ENCODE peak calls at places on chromosomes 4 and X, in five cellular contexts. One of them, this sample, is unnamed.

GRCh38 chr4:12421364-12421763 is 992.7 kb upstream of the HS3ST1 start:
- DNase-seq in right lobe of liver: no peak
- DNase-seq in fibroblast of lung: no peak
- DNase-seq in upper lobe of right lung: no peak
- DNase-seq in dorsolateral prefrontal cortex: no peak
- DNase-seq in this sample: no peak

GRCh38 chr4:83358410-83358809 is 23.8 kb upstream of the HPSE start:
- DNase-seq in dorsolateral prefrontal cortex: no peak
- DNase-seq in right lobe of liver: no peak
- DNase-seq in upper lobe of right lung: no peak
- DNase-seq in fibroblast of lung: peak
- DNase-seq in this sample: no peak

GRCh38 chr4:176981551-176981950 is 188.8 kb upstream of the VEGFC start:
- DNase-seq in upper lobe of right lung: no peak
- DNase-seq in right lobe of liver: no peak
- DNase-seq in fibroblast of lung: no peak
- DNase-seq in dorsolateral prefrontal cortex: no peak
- DNase-seq in this sample: no peak

GRCh38 chr4:88706574-88706973 is 8.9 kb upstream of the NAP1L5 start:
- DNase-seq in right lobe of liver: peak
- DNase-seq in fibroblast of lung: peak
- DNase-seq in upper lobe of right lung: no peak
- DNase-seq in dorsolateral prefrontal cortex: no peak
- DNase-seq in this sample: peak

GRCh38 chrX:150363561-150364346 is 637 bp downstream of the MAMLD1 start:
- DNase-seq in upper lobe of right lung: peak
- DNase-seq in dorsolateral prefrontal cortex: no peak
- DNase-seq in fibroblast of lung: peak
- DNase-seq in right lobe of liver: peak
- DNase-seq in this sample: no peak

GRCh38 chr4:17447675-17448298 is 64.1 kb downstream of the QDPR start:
- DNase-seq in upper lobe of right lung: no peak
- DNase-seq in dorsolateral prefrontal cortex: no peak
- DNase-seq in right lobe of liver: peak
- DNase-seq in fibroblast of lung: peak
- DNase-seq in this sample: peak

GRCh38 chr4:129146639-129147038 is 50.7 kb downstream of the C4orf33 start:
- DNase-seq in right lobe of liver: no peak
- DNase-seq in upper lobe of right lung: no peak
- DNase-seq in dorsolateral prefrontal cortex: no peak
- DNase-seq in fibroblast of lung: no peak
- DNase-seq in this sample: no peak

GRCh38 chrX:133448512-133449076 is 33.3 kb upstream of the GPC4 start:
- DNase-seq in right lobe of liver: no peak
- DNase-seq in upper lobe of right lung: no peak
- DNase-seq in dorsolateral prefrontal cortex: no peak
- DNase-seq in fibroblast of lung: peak
- DNase-seq in this sample: no peak

GRCh38 chrX:134670241-134670811 is 12.1 kb upstream of the PLAC1 start:
- DNase-seq in right lobe of liver: no peak
- DNase-seq in dorsolateral prefrontal cortex: no peak
- DNase-seq in upper lobe of right lung: peak
- DNase-seq in fibroblast of lung: peak
- DNase-seq in this sample: no peak

GRCh38 chr4:72418458-72418857 is 150.6 kb downstream of the ADAMTS3 start:
- DNase-seq in upper lobe of right lung: no peak
- DNase-seq in fibroblast of lung: peak
- DNase-seq in dorsolateral prefrontal cortex: no peak
- DNase-seq in right lobe of liver: peak
- DNase-seq in this sample: peak

GRCh38 chrX:11244641-11245040 is 48.6 kb upstream of the AMELX start:
- DNase-seq in fibroblast of lung: no peak
- DNase-seq in right lobe of liver: no peak
- DNase-seq in upper lobe of right lung: no peak
- DNase-seq in dorsolateral prefrontal cortex: no peak
- DNase-seq in this sample: no peak

GRCh38 chr4:98778206-98778605 is 119.8 kb upstream of the TSPAN5 start:
- DNase-seq in fibroblast of lung: peak
- DNase-seq in upper lobe of right lung: no peak
- DNase-seq in dorsolateral prefrontal cortex: no peak
- DNase-seq in right lobe of liver: peak
- DNase-seq in this sample: no peak

GRCh38 chr4:94642561-94642866 is 115.2 kb upstream of the BMPR1B start:
- DNase-seq in dorsolateral prefrontal cortex: no peak
- DNase-seq in upper lobe of right lung: no peak
- DNase-seq in right lobe of liver: no peak
- DNase-seq in fibroblast of lung: peak
- DNase-seq in this sample: no peak

GRCh38 chr4:123505457-123506310 is 109.1 kb downstream of the SPRY1 start:
- DNase-seq in fibroblast of lung: peak
- DNase-seq in upper lobe of right lung: peak
- DNase-seq in right lobe of liver: peak
- DNase-seq in dorsolateral prefrontal cortex: peak
- DNase-seq in this sample: peak

GRCh38 chr4:23818097-23818648 is 71.7 kb downstream of the PPARGC1A start:
- DNase-seq in dorsolateral prefrontal cortex: no peak
- DNase-seq in right lobe of liver: no peak
- DNase-seq in upper lobe of right lung: no peak
- DNase-seq in fibroblast of lung: no peak
- DNase-seq in this sample: no peak

GRCh38 chrX:120308959-120309872 is 2.0 kb downstream of the TMEM255A start:
- DNase-seq in fibroblast of lung: peak
- DNase-seq in upper lobe of right lung: peak
- DNase-seq in right lobe of liver: peak
- DNase-seq in dorsolateral prefrontal cortex: peak
- DNase-seq in this sample: peak

GRCh38 chr4:141028024-141028529 is 105.2 kb downstream of the RNF150 start:
- DNase-seq in upper lobe of right lung: no peak
- DNase-seq in right lobe of liver: no peak
- DNase-seq in fibroblast of lung: peak
- DNase-seq in dorsolateral prefrontal cortex: no peak
- DNase-seq in this sample: no peak

GRCh38 chrX:101078716-101079115 is at the start of gene TMEM35A:
- DNase-seq in upper lobe of right lung: no peak
- DNase-seq in dorsolateral prefrontal cortex: no peak
- DNase-seq in fibroblast of lung: peak
- DNase-seq in right lobe of liver: no peak
- DNase-seq in this sample: no peak

GRCh38 chr4:41619161-41619560 is 81.2 kb downstream of the LIMCH1 start:
- DNase-seq in dorsolateral prefrontal cortex: no peak
- DNase-seq in fibroblast of lung: no peak
- DNase-seq in upper lobe of right lung: no peak
- DNase-seq in right lobe of liver: no peak
- DNase-seq in this sample: no peak

GRCh38 chr4:54726907-54727306 is 69.2 kb downstream of the KIT start:
- DNase-seq in fibroblast of lung: no peak
- DNase-seq in right lobe of liver: no peak
- DNase-seq in dorsolateral prefrontal cortex: no peak
- DNase-seq in upper lobe of right lung: no peak
- DNase-seq in this sample: no peak

GRCh38 chr4:153420361-153420760 is 45.8 kb upstream of the TMEM131L start:
- DNase-seq in right lobe of liver: no peak
- DNase-seq in dorsolateral prefrontal cortex: no peak
- DNase-seq in upper lobe of right lung: no peak
- DNase-seq in fibroblast of lung: peak
- DNase-seq in this sample: no peak

GRCh38 chr4:153419029-153419428 is 47.1 kb upstream of the TMEM131L start:
- DNase-seq in upper lobe of right lung: no peak
- DNase-seq in dorsolateral prefrontal cortex: no peak
- DNase-seq in fibroblast of lung: no peak
- DNase-seq in right lobe of liver: no peak
- DNase-seq in this sample: no peak

GRCh38 chr4:153419673-153420278 is 46.4 kb upstream of the TMEM131L start:
- DNase-seq in dorsolateral prefrontal cortex: no peak
- DNase-seq in upper lobe of right lung: no peak
- DNase-seq in fibroblast of lung: no peak
- DNase-seq in right lobe of liver: no peak
- DNase-seq in this sample: no peak

GRCh38 chr4:153418581-153418980 is 47.6 kb upstream of the TMEM131L start:
- DNase-seq in fibroblast of lung: no peak
- DNase-seq in dorsolateral prefrontal cortex: no peak
- DNase-seq in upper lobe of right lung: no peak
- DNase-seq in right lobe of liver: no peak
- DNase-seq in this sample: no peak

DNA sequence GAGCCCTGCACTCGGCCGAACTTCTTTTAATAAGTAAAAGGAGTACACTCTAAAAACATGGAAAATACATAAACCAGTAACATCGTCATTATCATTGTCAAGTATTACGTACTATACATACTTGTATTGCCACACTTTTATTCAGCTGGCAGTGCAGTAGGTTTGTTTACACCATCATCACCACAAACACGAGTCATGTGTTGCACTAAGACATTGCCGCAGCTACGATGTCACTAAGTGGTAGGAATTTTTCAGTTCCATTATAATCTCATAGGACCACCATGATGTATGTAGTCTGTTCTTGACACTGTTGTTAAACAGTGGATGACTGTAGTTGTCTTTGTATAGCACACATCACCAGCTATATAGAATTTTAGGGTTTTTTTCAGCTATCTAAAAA is 48.0 kb upstream of the TMEM131L start:
- DNase-seq in dorsolateral prefrontal cortex: no peak
- DNase-seq in fibroblast of lung: peak
- DNase-seq in upper lobe of right lung: no peak
- DNase-seq in right lobe of liver: no peak
- DNase-seq in this sample: no peak
- H3K27ac ChIP-seq in dorsolateral prefrontal cortex: no peak
- H3K27ac ChIP-seq in fibroblast of lung: no peak
- H3K27ac ChIP-seq in upper lobe of right lung: no peak
- H3K27ac ChIP-seq in right lobe of liver: no peak
- H3K27ac ChIP-seq in this sample: no peak

DNA sequence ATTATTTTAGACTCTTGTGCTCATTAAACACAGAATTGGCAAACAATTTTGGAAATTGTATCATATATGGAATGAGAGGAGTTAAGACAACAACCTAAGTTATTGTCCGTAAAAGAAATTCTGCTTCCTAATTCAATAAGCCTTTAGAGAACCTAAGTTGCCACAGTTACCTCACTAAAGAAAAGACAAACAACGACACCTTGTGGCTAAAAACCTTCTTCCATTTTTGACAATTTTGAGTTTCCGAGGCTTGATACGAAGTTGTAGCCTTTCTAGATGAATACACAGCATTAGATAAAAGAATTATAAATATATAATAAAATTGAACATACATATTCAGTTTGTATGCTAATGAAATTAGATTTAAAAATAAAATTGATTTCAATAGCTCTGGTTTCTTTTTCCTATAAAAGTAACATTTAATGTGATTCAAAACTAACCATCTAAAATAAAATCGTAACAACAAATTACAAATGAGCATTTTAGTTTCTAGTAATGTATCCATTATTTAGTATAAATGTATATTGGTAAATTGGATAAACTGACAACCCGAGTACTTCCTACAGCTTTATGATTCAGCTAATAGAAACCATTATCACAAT is 275.1 kb downstream of the GPM6A start:
- DNase-seq in dorsolateral prefrontal cortex: no peak
- DNase-seq in upper lobe of right lung: no peak
- DNase-seq in fibroblast of lung: peak
- DNase-seq in right lobe of liver: no peak
- DNase-seq in this sample: no peak
- TF ChIP-seq CTCF in dorsolateral prefrontal cortex: peak
- TF ChIP-seq CTCF in upper lobe of right lung: peak
- TF ChIP-seq CTCF in fibroblast of lung: peak
- TF ChIP-seq CTCF in right lobe of liver: peak
- TF ChIP-seq CTCF in this sample: peak

GRCh38 chr4:80568891-80569290 is 233.4 kb downstream of the CFAP299 start:
- DNase-seq in dorsolateral prefrontal cortex: no peak
- DNase-seq in fibroblast of lung: no peak
- DNase-seq in upper lobe of right lung: no peak
- DNase-seq in right lobe of liver: no peak
- DNase-seq in this sample: no peak
- H3K27ac ChIP-seq in dorsolateral prefrontal cortex: no peak
- H3K27ac ChIP-seq in fibroblast of lung: no peak
- H3K27ac ChIP-seq in upper lobe of right lung: no peak
- H3K27ac ChIP-seq in right lobe of liver: no peak
- H3K27ac ChIP-seq in this sample: no peak

GRCh38 chr4:147110968-147111367 is 165.3 kb upstream of the TTC29 start:
- DNase-seq in upper lobe of right lung: no peak
- DNase-seq in dorsolateral prefrontal cortex: no peak
- DNase-seq in fibroblast of lung: no peak
- DNase-seq in right lobe of liver: no peak
- DNase-seq in this sample: no peak
- TF ChIP-seq CTCF in upper lobe of right lung: no peak
- TF ChIP-seq CTCF in dorsolateral prefrontal cortex: peak
- TF ChIP-seq CTCF in fibroblast of lung: no peak
- TF ChIP-seq CTCF in right lobe of liver: no peak
- TF ChIP-seq CTCF in this sample: no peak

GRCh38 chrX:17038681-17039161 is 92.3 kb downstream of the REPS2 start:
- DNase-seq in upper lobe of right lung: no peak
- DNase-seq in fibroblast of lung: peak
- DNase-seq in dorsolateral prefrontal cortex: no peak
- DNase-seq in right lobe of liver: no peak
- DNase-seq in this sample: peak
- H3K27ac ChIP-seq in upper lobe of right lung: peak
- H3K27ac ChIP-seq in fibroblast of lung: no peak
- H3K27ac ChIP-seq in dorsolateral prefrontal cortex: peak
- H3K27ac ChIP-seq in right lobe of liver: no peak
- H3K27ac ChIP-seq in this sample: no peak

GRCh38 chr4:63717384-63717783 is 691.9 kb downstream of the TECRL start:
- DNase-seq in upper lobe of right lung: no peak
- DNase-seq in dorsolateral prefrontal cortex: no peak
- DNase-seq in fibroblast of lung: no peak
- DNase-seq in right lobe of liver: no peak
- DNase-seq in this sample: no peak
- TF ChIP-seq CTCF in upper lobe of right lung: peak
- TF ChIP-seq CTCF in dorsolateral prefrontal cortex: peak
- TF ChIP-seq CTCF in fibroblast of lung: no peak
- TF ChIP-seq CTCF in right lobe of liver: no peak
- TF ChIP-seq CTCF in this sample: no peak